ENCODE peak calls at places on chromosomes 5 and 9, in six cellular contexts. One of them, this sample, is unnamed. For H3K4me1, the result is how much of the 10 kb centered on the place peaks cover.

GRCh38 chr5:72937517-72938061 is 18.3 kb upstream of the FCHO2 start:
- DNase-seq in Caco-2: no peak
- DNase-seq in right atrium auricular region: no peak
- DNase-seq in Peyer's patch: no peak
- DNase-seq in small intestine: no peak
- DNase-seq in ovary: no peak
- DNase-seq in this sample: no peak

GRCh38 chr5:40547994-40548575 is 131.6 kb upstream of the PTGER4 start:
- DNase-seq in Caco-2: peak
- DNase-seq in right atrium auricular region: no peak
- DNase-seq in Peyer's patch: no peak
- DNase-seq in small intestine: peak
- DNase-seq in ovary: no peak
- DNase-seq in this sample: no peak

GRCh38 chr9:108119530-108120113 is 630.1 kb upstream of the KLF4 start:
- DNase-seq in Caco-2: no peak
- DNase-seq in right atrium auricular region: no peak
- DNase-seq in Peyer's patch: no peak
- DNase-seq in small intestine: no peak
- DNase-seq in ovary: no peak
- DNase-seq in this sample: no peak

GRCh38 chr5:84131372-84131771 is 253.3 kb downstream of the EDIL3 start:
- DNase-seq in Caco-2: no peak
- DNase-seq in right atrium auricular region: no peak
- DNase-seq in Peyer's patch: no peak
- DNase-seq in small intestine: no peak
- DNase-seq in ovary: no peak
- DNase-seq in this sample: no peak

GRCh38 chr9:100595391-100596199 is 17.7 kb downstream of the CAVIN4 start:
- DNase-seq in Caco-2: peak
- DNase-seq in right atrium auricular region: no peak
- DNase-seq in Peyer's patch: no peak
- DNase-seq in small intestine: peak
- DNase-seq in ovary: peak
- DNase-seq in this sample: no peak

GRCh38 chr5:125612356-125613149 is 810.7 kb upstream of the GRAMD2B start:
- DNase-seq in Caco-2: no peak
- DNase-seq in right atrium auricular region: no peak
- DNase-seq in Peyer's patch: no peak
- DNase-seq in small intestine: peak
- DNase-seq in ovary: no peak
- DNase-seq in this sample: peak

GRCh38 chr9:91991621-91992435 is 41.8 kb upstream of the ROR2 start:
- DNase-seq in Caco-2: no peak
- DNase-seq in right atrium auricular region: peak
- DNase-seq in Peyer's patch: no peak
- DNase-seq in small intestine: no peak
- DNase-seq in ovary: no peak
- DNase-seq in this sample: no peak

GRCh38 chr5:141476132-141476909 is 555 bp downstream of the PCDHGC3 start:
- DNase-seq in Caco-2: no peak
- DNase-seq in right atrium auricular region: peak
- DNase-seq in Peyer's patch: peak
- DNase-seq in small intestine: peak
- DNase-seq in ovary: peak
- DNase-seq in this sample: peak

GRCh38 chr5:127434588-127434987 is 82.9 kb upstream of the PRRC1 start:
- DNase-seq in Caco-2: no peak
- DNase-seq in right atrium auricular region: no peak
- DNase-seq in Peyer's patch: no peak
- DNase-seq in small intestine: no peak
- DNase-seq in ovary: no peak
- DNase-seq in this sample: no peak

GRCh38 chr9:5698810-5699556 is 70.1 kb downstream of the RIC1 start:
- DNase-seq in Caco-2: no peak
- DNase-seq in right atrium auricular region: no peak
- DNase-seq in Peyer's patch: no peak
- DNase-seq in small intestine: no peak
- DNase-seq in ovary: no peak
- DNase-seq in this sample: no peak

GRCh38 chr5:143596500-143596820 is 193.0 kb upstream of the NR3C1 start:
- DNase-seq in Caco-2: no peak
- DNase-seq in right atrium auricular region: no peak
- DNase-seq in Peyer's patch: no peak
- DNase-seq in small intestine: no peak
- DNase-seq in ovary: no peak
- DNase-seq in this sample: no peak

GRCh38 chr5:65191554-65192126 is 290.1 kb downstream of the ADAMTS6 start:
- DNase-seq in Caco-2: no peak
- DNase-seq in right atrium auricular region: no peak
- DNase-seq in Peyer's patch: no peak
- DNase-seq in small intestine: no peak
- DNase-seq in ovary: no peak
- DNase-seq in this sample: no peak
- H3K4me3 ChIP-seq in Caco-2: no peak
- H3K4me3 ChIP-seq in right atrium auricular region: no peak
- H3K4me3 ChIP-seq in Peyer's patch: no peak
- H3K4me3 ChIP-seq in small intestine: no peak
- H3K4me3 ChIP-seq in ovary: no peak
- H3K4me3 ChIP-seq in this sample: no peak

GRCh38 chr9:128913048-128913900 is 7.5 kb upstream of the PHYHD1 start:
- DNase-seq in Caco-2: no peak
- DNase-seq in right atrium auricular region: no peak
- DNase-seq in Peyer's patch: no peak
- DNase-seq in small intestine: no peak
- DNase-seq in ovary: no peak
- DNase-seq in this sample: no peak

GRCh38 chr9:128911529-128912035 is 9.2 kb upstream of the PHYHD1 start:
- DNase-seq in Caco-2: no peak
- DNase-seq in right atrium auricular region: peak
- DNase-seq in Peyer's patch: no peak
- DNase-seq in small intestine: no peak
- DNase-seq in ovary: no peak
- DNase-seq in this sample: peak

GRCh38 chr9:128913995-128914772 is 6.6 kb upstream of the PHYHD1 start:
- DNase-seq in Caco-2: no peak
- DNase-seq in right atrium auricular region: no peak
- DNase-seq in Peyer's patch: no peak
- DNase-seq in small intestine: no peak
- DNase-seq in ovary: no peak
- DNase-seq in this sample: no peak

GRCh38 chr9:128910906-128911305 is 9.9 kb upstream of the PHYHD1 start:
- DNase-seq in Caco-2: no peak
- DNase-seq in right atrium auricular region: no peak
- DNase-seq in Peyer's patch: no peak
- DNase-seq in small intestine: no peak
- DNase-seq in ovary: no peak
- DNase-seq in this sample: no peak

DNA sequence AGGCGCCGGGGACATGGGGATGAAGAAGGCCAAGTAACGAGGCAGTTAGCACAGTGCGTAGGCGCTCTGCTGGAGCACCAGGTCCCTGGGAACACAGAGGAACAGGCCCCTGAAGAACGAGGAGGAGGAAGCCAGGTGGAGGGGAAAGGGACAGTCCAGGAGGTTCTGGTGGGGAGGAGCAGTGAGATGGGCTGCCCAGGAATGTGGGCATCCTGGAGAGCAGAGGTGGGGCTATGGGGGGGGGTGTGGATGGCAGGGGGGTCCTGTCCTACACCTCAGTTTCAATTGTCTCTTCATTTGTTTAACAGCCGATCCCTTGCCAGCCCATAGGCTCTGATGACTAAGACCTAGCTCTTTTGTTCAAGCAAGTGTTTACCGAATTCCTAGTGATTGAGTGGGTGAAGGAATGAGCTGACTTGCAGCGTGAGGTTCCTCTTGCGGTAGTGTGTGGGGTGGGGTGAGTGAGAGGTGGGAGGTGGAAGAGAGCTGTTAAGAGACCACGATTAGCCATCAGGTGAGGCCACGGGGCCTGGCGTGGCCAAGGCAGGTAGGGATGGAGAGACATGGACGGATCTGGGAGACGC is 8.4 kb upstream of the PHYHD1 start:
- DNase-seq in Caco-2: peak
- DNase-seq in right atrium auricular region: no peak
- DNase-seq in Peyer's patch: no peak
- DNase-seq in small intestine: no peak
- DNase-seq in ovary: no peak
- DNase-seq in this sample: peak
- H3K4me1 ChIP-seq in Caco-2: under half
- H3K4me1 ChIP-seq in right atrium auricular region: under half
- H3K4me1 ChIP-seq in Peyer's patch: under half
- H3K4me1 ChIP-seq in small intestine: under half
- H3K4me1 ChIP-seq in ovary: under half
- H3K4me1 ChIP-seq in this sample: half or more

DNA sequence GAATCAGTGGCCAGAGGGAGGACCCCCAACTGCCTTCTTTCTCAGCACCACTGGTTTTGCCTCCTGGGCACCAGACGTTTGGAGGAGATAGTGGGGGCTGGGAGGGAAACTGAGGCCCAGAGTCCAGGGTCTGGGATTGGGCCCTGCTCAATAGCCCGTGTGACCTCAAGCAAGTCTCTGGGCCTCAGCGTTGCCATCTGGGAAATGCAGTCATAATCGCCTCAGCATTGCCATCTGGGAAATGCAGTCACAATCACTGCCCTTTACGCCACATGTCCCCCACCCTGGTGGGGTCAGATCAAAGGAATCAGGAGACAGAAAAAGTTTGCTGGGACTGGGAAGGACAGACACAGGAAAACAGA is 1.6 kb downstream of the SH2D3C start:
- DNase-seq in Caco-2: no peak
- DNase-seq in right atrium auricular region: no peak
- DNase-seq in Peyer's patch: no peak
- DNase-seq in small intestine: no peak
- DNase-seq in ovary: no peak
- DNase-seq in this sample: no peak
- H3K4me3 ChIP-seq in Caco-2: no peak
- H3K4me3 ChIP-seq in right atrium auricular region: peak
- H3K4me3 ChIP-seq in Peyer's patch: peak
- H3K4me3 ChIP-seq in small intestine: no peak
- H3K4me3 ChIP-seq in ovary: no peak
- H3K4me3 ChIP-seq in this sample: no peak

GRCh38 chr5:157258450-157258849 is 7.5 kb upstream of the CYFIP2 start:
- DNase-seq in Caco-2: no peak
- DNase-seq in right atrium auricular region: no peak
- DNase-seq in Peyer's patch: no peak
- DNase-seq in small intestine: no peak
- DNase-seq in ovary: no peak
- DNase-seq in this sample: no peak

GRCh38 chr5:157253547-157253946 is 12.4 kb upstream of the CYFIP2 start:
- DNase-seq in Caco-2: no peak
- DNase-seq in right atrium auricular region: no peak
- DNase-seq in Peyer's patch: peak
- DNase-seq in small intestine: peak
- DNase-seq in ovary: no peak
- DNase-seq in this sample: peak

GRCh38 chr5:157247267-157247666 is 18.7 kb upstream of the CYFIP2 start:
- DNase-seq in Caco-2: no peak
- DNase-seq in right atrium auricular region: no peak
- DNase-seq in Peyer's patch: no peak
- DNase-seq in small intestine: no peak
- DNase-seq in ovary: no peak
- DNase-seq in this sample: no peak

GRCh38 chr5:157248771-157249475 is 17.0 kb upstream of the CYFIP2 start:
- DNase-seq in Caco-2: no peak
- DNase-seq in right atrium auricular region: no peak
- DNase-seq in Peyer's patch: no peak
- DNase-seq in small intestine: peak
- DNase-seq in ovary: no peak
- DNase-seq in this sample: no peak

GRCh38 chr5:157252741-157253465 is 13.0 kb upstream of the CYFIP2 start:
- DNase-seq in Caco-2: no peak
- DNase-seq in right atrium auricular region: no peak
- DNase-seq in Peyer's patch: peak
- DNase-seq in small intestine: peak
- DNase-seq in ovary: no peak
- DNase-seq in this sample: no peak
- H3K4me1 ChIP-seq in Caco-2: under half
- H3K4me1 ChIP-seq in right atrium auricular region: under half
- H3K4me1 ChIP-seq in Peyer's patch: under half
- H3K4me1 ChIP-seq in small intestine: under half
- H3K4me1 ChIP-seq in ovary: under half
- H3K4me1 ChIP-seq in this sample: under half

DNA sequence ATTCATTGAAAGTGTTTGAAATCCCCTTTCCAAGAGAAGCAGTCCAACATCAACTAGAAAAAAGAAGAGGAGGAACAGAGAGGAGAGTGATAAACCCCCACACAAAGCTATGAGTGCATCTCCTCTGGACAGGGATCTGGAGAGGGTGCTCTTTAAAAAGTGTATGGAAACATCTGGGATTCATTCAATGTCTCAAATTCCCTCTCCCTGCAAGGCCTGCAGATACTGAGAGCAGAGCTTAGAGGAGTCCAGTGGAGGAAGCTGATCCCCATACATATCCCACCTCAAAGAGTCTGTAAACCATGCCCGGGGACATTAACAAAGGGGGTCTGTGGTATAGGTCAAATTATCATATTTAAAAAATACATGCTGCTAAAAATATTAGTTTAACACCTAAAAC is 2.2 kb downstream of the SPOCK1 start:
- DNase-seq in Caco-2: no peak
- DNase-seq in right atrium auricular region: no peak
- DNase-seq in Peyer's patch: no peak
- DNase-seq in small intestine: no peak
- DNase-seq in ovary: no peak
- DNase-seq in this sample: no peak
- H3K4me3 ChIP-seq in Caco-2: no peak
- H3K4me3 ChIP-seq in right atrium auricular region: no peak
- H3K4me3 ChIP-seq in Peyer's patch: no peak
- H3K4me3 ChIP-seq in small intestine: no peak
- H3K4me3 ChIP-seq in ovary: no peak
- H3K4me3 ChIP-seq in this sample: no peak

This sample was measured in thyroid gland.